ENCODE peak calls at places on chromosomes 7 and 10, in ten cellular contexts. U, F, L, C, D, Y, B, P, J and M are unnamed samples.

GRCh38 chr10:132364594-132364970 is 32.4 kb upstream of the PWWP2B start:
- DNase-seq in U (peak), F (no peak), L (no peak), C (no peak), D (peak), Y (peak), B (no peak), P (peak), J (no peak), M (no peak)

GRCh38 chr7:8133188-8133848 is 128.6 kb downstream of the ICA1 start:
- DNase-seq in U (no peak), F (no peak), L (no peak), C (no peak), D (no peak), Y (no peak), B (no peak), P (no peak), J (no peak), M (no peak)

GRCh38 chr10:70234668-70235447 is 1.6 kb upstream of the PPA1 start:
- DNase-seq in U (no peak), F (no peak), L (no peak), C (peak), D (peak), Y (no peak), B (peak), P (peak), J (no peak), M (no peak)

GRCh38 chr10:132654708-132655661 is 117.4 kb downstream of the INPP5A start:
- DNase-seq in U (peak), F (peak), L (peak), C (peak), D (peak), Y (no peak), B (no peak), P (no peak), J (peak), M (no peak)

GRCh38 chr10:60203993-60204618 is 185.6 kb downstream of the ANK3 start:
- DNase-seq in U (no peak), F (peak), L (peak), C (peak), D (no peak), Y (no peak), B (no peak), P (no peak), J (no peak), M (no peak)

GRCh38 chr7:95396136-95397032 is at the start of gene PON3:
- DNase-seq in U (peak), F (peak), L (peak), C (no peak), D (peak), Y (peak), B (no peak), P (no peak), J (peak), M (no peak)

GRCh38 chr10:52318822-52319464 is 4.9 kb downstream of the DKK1 start:
- DNase-seq in U (no peak), F (peak), L (no peak), C (peak), D (no peak), Y (no peak), B (no peak), P (no peak), J (no peak), M (no peak)

GRCh38 chr7:70944516-70944915 is 187.4 kb upstream of the GALNT17 start:
- DNase-seq in U (no peak), F (no peak), L (no peak), C (no peak), D (no peak), Y (no peak), B (no peak), P (peak), J (no peak), M (no peak)

GRCh38 chr7:142802301-142802700 is 31.5 kb downstream of the PRSS2 start:
- DNase-seq in U (no peak), F (no peak), L (no peak), C (no peak), D (no peak), Y (no peak), B (no peak), P (no peak), J (no peak), M (no peak)

GRCh38 chr7:5424689-5425506 is 1.3 kb upstream of the TNRC18 start:
- DNase-seq in U (peak), F (no peak), L (peak), C (peak), D (peak), Y (no peak), B (peak), P (peak), J (peak), M (peak)

GRCh38 chr7:5425507-5426225 is 2.0 kb upstream of the TNRC18 start:
- DNase-seq in U (peak), F (no peak), L (peak), C (peak), D (peak), Y (peak), B (peak), P (peak), J (peak), M (peak)

GRCh38 chr7:5422324-5423271 is 1.0 kb downstream of the TNRC18 start:
- DNase-seq in U (peak), F (no peak), L (peak), C (peak), D (peak), Y (no peak), B (no peak), P (no peak), J (no peak), M (peak)

GRCh38 chr7:5423272-5423843 is at the start of gene TNRC18:
- DNase-seq in U (no peak), F (no peak), L (peak), C (no peak), D (peak), Y (peak), B (no peak), P (peak), J (peak), M (peak)

GRCh38 chr7:5423844-5424688 is 432 bp upstream of the TNRC18 start:
- DNase-seq in U (peak), F (peak), L (peak), C (peak), D (peak), Y (peak), B (peak), P (peak), J (peak), M (peak)
- TF ChIP-seq POLR2A in U (peak), F (peak), L (no peak), C (no peak), D (peak), Y (peak), B (peak), P (no peak), J (peak), M (peak)

GRCh38 chr10:67794909-67795460 is 43.0 kb downstream of the DNAJC12 start:
- DNase-seq in U (no peak), F (no peak), L (no peak), C (no peak), D (no peak), Y (no peak), B (no peak), P (no peak), J (no peak), M (no peak)
- TF ChIP-seq POLR2A in U (no peak), F (no peak), L (no peak), C (no peak), D (no peak), Y (no peak), B (no peak), P (no peak), J (no peak), M (no peak)

DNA sequence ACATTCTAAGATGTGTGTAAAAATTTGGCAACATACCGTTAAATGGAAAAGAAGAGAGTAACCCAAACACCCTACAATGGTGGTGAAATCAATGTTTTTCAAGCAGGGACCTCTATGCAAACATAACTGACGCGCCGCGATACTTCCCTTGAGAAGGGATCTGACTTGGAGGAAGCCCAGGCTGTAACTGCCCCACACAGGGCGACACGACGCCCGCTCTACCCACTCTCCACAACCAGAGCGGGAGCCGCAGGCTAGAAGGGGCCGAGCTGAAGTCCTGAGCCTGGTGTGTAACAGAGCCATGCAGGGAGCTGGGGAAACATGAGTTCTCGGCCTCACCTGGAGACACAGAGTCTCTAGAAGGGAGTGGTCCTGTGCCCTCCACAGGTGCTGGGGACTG is 120.2 kb downstream of the FAM53B start:
- DNase-seq in U (no peak), F (no peak), L (no peak), C (no peak), D (no peak), Y (no peak), B (no peak), P (no peak), J (no peak), M (no peak)
- TF ChIP-seq POLR2A in U (no peak), F (no peak), L (no peak), C (no peak), D (no peak), Y (no peak), B (no peak), P (no peak), J (no peak), M (no peak)

GRCh38 chr10:94402204-94403033 is at the start of gene TBC1D12:
- DNase-seq in U (peak), F (peak), L (peak), C (peak), D (peak), Y (peak), B (peak), P (peak), J (peak), M (peak)
- TF ChIP-seq POLR2A in U (peak), F (peak), L (peak), C (peak), D (peak), Y (no peak), B (no peak), P (no peak), J (peak), M (peak)

GRCh38 chr7:152463714-152464311 is 28.0 kb upstream of the KMT2C start:
- DNase-seq in U (peak), F (peak), L (peak), C (peak), D (peak), Y (peak), B (peak), P (peak), J (peak), M (peak)
- TF ChIP-seq POLR2A in U (no peak), F (peak), L (no peak), C (peak), D (peak), Y (no peak), B (peak), P (no peak), J (no peak), M (peak)

DNA sequence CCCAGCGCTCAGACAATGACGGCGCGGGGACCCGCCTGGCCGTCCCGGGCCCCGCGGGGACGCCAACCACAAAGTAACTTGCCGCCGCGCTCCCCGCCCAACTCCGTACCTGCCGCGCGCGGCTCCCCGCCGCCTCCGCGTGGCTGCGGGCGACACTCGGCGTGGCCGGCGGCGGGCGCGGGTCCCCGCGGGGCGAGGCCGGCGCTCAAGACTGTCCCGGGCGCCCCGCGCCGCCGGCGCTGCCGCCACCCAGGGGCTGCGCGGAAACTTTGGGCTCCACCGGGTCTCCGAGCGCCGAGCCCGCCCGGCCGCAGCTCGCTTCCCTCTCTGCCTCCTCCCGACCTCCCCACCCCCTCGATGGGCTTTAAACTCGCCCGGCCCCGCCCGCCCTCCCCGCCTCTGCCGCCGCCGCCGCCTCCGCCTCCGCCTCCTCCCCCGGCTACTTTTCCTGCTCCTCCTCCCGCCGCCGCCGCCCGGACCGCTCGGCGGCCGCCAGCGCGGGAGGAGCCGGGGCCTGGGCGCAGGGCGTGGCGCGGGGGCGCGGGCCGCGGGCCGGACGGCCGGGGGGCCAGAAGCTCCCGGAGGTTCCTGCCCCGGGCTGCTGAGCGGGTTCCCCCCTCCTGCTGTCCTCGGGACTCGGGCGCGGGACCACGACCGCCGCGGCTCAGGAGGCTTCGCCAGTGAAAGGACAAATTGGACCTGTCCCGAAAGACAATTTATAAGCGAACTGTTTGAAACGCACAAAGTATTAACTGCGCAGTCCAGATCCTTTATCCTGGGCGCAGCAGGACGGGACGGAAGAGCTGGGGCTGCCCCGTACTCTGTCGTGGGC is 10.6 kb upstream of the GRB10 start:
- DNase-seq in U (peak), F (no peak), L (peak), C (peak), D (peak), Y (no peak), B (peak), P (peak), J (peak), M (peak)
- TF ChIP-seq POLR2A in U (peak), F (peak), L (no peak), C (no peak), D (peak), Y (no peak), B (no peak), P (no peak), J (no peak), M (no peak)